ENCODE peak calls at places on chromosome 13, in ten cellular contexts. Q, L, Y, H, S, T, O, V, I and C are unnamed samples.

GRCh38 chr13:106230450-106230849 is 305.0 kb downstream of the EFNB2 start:
- DNase-seq in O (peak; percentile 23), H (no peak), V (no peak), S (no peak), L (no peak), T (no peak), Q (no peak), I (no peak), Y (no peak), C (no peak)

GRCh38 chr13:59673301-59673700 is 490.4 kb downstream of the DIAPH3 start:
- DNase-seq in O (no peak), S (no peak), Y (no peak), Q (no peak), T (no peak), V (no peak), I (no peak), H (no peak), L (no peak), C (no peak)

GRCh38 chr13:106275441-106276032 is 259.9 kb downstream of the EFNB2 start:
- DNase-seq in Y (no peak), H (no peak), S (no peak), V (no peak), I (no peak), L (no peak), T (no peak), O (no peak), Q (no peak), C (no peak)

GRCh38 chr13:29713841-29714240 is 118.4 kb upstream of the SLC7A1 start:
- DNase-seq in S (no peak), L (peak; percentile 8), O (no peak), H (no peak), Q (no peak), V (no peak), T (no peak), Y (no peak), I (peak; percentile 9), C (no peak)

GRCh38 chr13:71979616-71980015 is 112.6 kb upstream of the DACH1 start:
- DNase-seq in V (no peak), S (no peak), O (no peak), L (peak; percentile 6), H (no peak), Q (no peak), T (no peak), Y (no peak), I (peak; percentile 2), C (no peak)

GRCh38 chr13:95485518-95486144 is 66.9 kb upstream of the CLDN10 start:
- DNase-seq in Y (no peak), I (no peak), Q (no peak), H (no peak), V (no peak), S (no peak), O (no peak), T (no peak), L (no peak), C (no peak)

GRCh38 chr13:60707878-60708277 is 310.9 kb downstream of the TDRD3 start:
- DNase-seq in Y (no peak), Q (no peak), V (no peak), I (no peak), H (no peak), L (no peak), S (no peak), O (no peak), T (no peak), C (no peak)

GRCh38 chr13:50574731-50575130 is 268.8 kb downstream of the DLEU7 start:
- DNase-seq in T (no peak), O (no peak), S (no peak), I (no peak), Q (no peak), Y (no peak), V (no peak), L (no peak), H (no peak), C (no peak)

GRCh38 chr13:20902438-20903163 is at the start of gene XPO4:
- DNase-seq in H (peak; percentile 77), T (peak; percentile 68), Y (peak; percentile 80), O (peak; percentile 30), S (peak; percentile 83), V (peak; percentile 86), L (peak; percentile 36), I (peak; percentile 86), Q (peak; percentile 88), C (peak; percentile 23)

GRCh38 chr13:45361596-45362206 is 20.7 kb upstream of the TPT1 start:
- DNase-seq in H (no peak), I (no peak), Q (no peak), T (no peak), L (peak; percentile 85), V (no peak), Y (no peak), O (no peak), S (no peak), C (no peak)

GRCh38 chr13:78742659-78743058 is 83.7 kb upstream of the OBI1 start:
- DNase-seq in T (no peak), Y (no peak), L (no peak), H (no peak), S (no peak), Q (no peak), O (no peak), V (no peak), I (no peak), C (no peak)

GRCh38 chr13:105327727-105328126 is 1207.7 kb downstream of the EFNB2 start:
- DNase-seq in Y (no peak), I (no peak), L (no peak), S (no peak), T (no peak), H (no peak), O (no peak), Q (no peak), V (no peak), C (no peak)

GRCh38 chr13:102495663-102496062 is 93.8 kb upstream of the FGF14 start:
- DNase-seq in S (no peak), L (no peak), T (no peak), Q (no peak), V (no peak), I (no peak), H (no peak), O (no peak), Y (no peak), C (no peak)

GRCh38 chr13:29402168-29402621 is 193.3 kb downstream of the SLC7A1 start:
- DNase-seq in H (no peak), Q (no peak), Y (no peak), T (no peak), V (no peak), I (no peak), L (no peak), S (no peak), O (peak; percentile 15), C (no peak)

GRCh38 chr13:24284876-24285275 is 24.5 kb upstream of the C1QTNF9 start:
- DNase-seq in H (no peak), T (no peak), S (no peak), Y (no peak), L (no peak), I (no peak), V (no peak), O (no peak), Q (no peak), C (no peak)

GRCh38 chr13:110305544-110305943 is 1.4 kb downstream of the COL4A1 start:
- DNase-seq in I (no peak), Q (no peak), Y (no peak), T (no peak), O (no peak), S (no peak), L (no peak), V (no peak), H (no peak), C (no peak)
- H3K4me3 ChIP-seq in I (no peak overlapping the region), Q (peak overlapping the region; percentile 78), Y (peak overlapping the region; percentile 55), T (no peak overlapping the region), O (peak overlapping the region; percentile 87), S (peak overlapping the region; percentile 81), L (no peak overlapping the region), V (peak overlapping the region; percentile 77), H (peak overlapping the region; percentile 48), C (peak overlapping the region; percentile 95)

GRCh38 chr13:113033054-113033453 is 64.0 kb downstream of the MCF2L start:
- DNase-seq in T (no peak), L (no peak), O (no peak), Q (no peak), S (no peak), Y (no peak), H (no peak), V (no peak), I (no peak), C (no peak)

GRCh38 chr13:113036401-113036800 is 67.4 kb downstream of the MCF2L start:
- DNase-seq in V (no peak), T (no peak), O (no peak), S (peak; percentile 4), I (no peak), Y (no peak), Q (no peak), L (no peak), H (no peak), C (no peak)

GRCh38 chr13:113033498-113033897 is 64.5 kb downstream of the MCF2L start:
- DNase-seq in S (peak; percentile 13), O (no peak), L (no peak), Q (no peak), T (no peak), I (no peak), V (no peak), H (no peak), Y (no peak), C (no peak)

GRCh38 chr13:113035209-113035800 is 66.3 kb downstream of the MCF2L start:
- DNase-seq in T (no peak), H (no peak), Y (no peak), L (no peak), O (no peak), S (peak; percentile 10), Q (no peak), V (no peak), I (no peak), C (no peak)

GRCh38 chr13:113034451-113035208 is 65.6 kb downstream of the MCF2L start:
- DNase-seq in V (peak; percentile 39), Q (no peak), S (peak; percentile 32), T (no peak), O (peak; percentile 15), L (no peak), H (peak; percentile 34), Y (no peak), I (no peak), C (no peak)
- TF ChIP-seq CTCF in V (peak; percentile 69), Q (peak; percentile 62), S (peak; percentile 72), T (no peak), O (peak; percentile 80), L (peak; percentile 67), H (peak; percentile 45), Y (peak; percentile 46), I (no peak), C (peak; percentile 79)

DNA sequence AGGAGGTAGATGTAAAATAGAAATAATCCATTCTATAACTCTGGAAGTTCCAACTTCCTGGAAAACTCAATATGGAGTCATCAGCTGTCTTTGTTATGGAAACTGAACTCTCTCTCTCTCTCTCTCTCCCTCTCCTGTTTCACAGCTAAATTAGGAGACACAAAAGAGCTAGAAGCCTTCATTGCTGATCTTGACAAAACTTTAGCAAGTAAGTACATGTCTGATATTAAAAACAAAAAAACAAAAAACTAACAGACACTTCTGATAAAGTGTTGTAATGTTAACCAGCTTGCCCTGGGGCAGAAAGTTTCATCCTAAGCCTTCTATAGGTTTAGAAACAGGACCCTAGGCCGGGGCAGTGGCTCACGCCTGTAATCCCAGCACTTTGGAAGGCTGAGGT is 11.3 kb downstream of the RGCC start:
- DNase-seq in Y (no peak), T (no peak), Q (no peak), O (no peak), I (no peak), H (no peak), V (no peak), S (no peak), L (no peak), C (no peak)
- H3K27ac ChIP-seq in Y (no peak overlapping the region), T (no peak overlapping the region), Q (peak overlapping the region; percentile 60), O (no peak overlapping the region), I (no peak overlapping the region), H (no peak overlapping the region), V (no peak overlapping the region), S (no peak overlapping the region), L (no peak overlapping the region), C (peak overlapping the region; percentile 59)

GRCh38 chr13:51943721-51944120 is 67.5 kb downstream of the ATP7B start:
- DNase-seq in H (no peak), Y (no peak), L (no peak), Q (no peak), V (no peak), T (no peak), S (no peak), O (no peak), I (no peak), C (no peak)
- H3K4me3 ChIP-seq in H (no peak overlapping the region), Y (no peak overlapping the region), L (no peak overlapping the region), Q (no peak overlapping the region), V (no peak overlapping the region), T (no peak overlapping the region), S (no peak overlapping the region), O (no peak overlapping the region), I (no peak overlapping the region), C (no peak overlapping the region)